ENCODE peak calls at places on chromosome 19, in nine cellular contexts. F is AG09309, V is OCI-LY7, I is cardiac fibroblast, B is thoracic aorta, Y is RWPE1, T is left lung, J is colonic mucosa, H is upper lobe of right lung. Z is an unnamed sample.

GRCh38 chr19:19406878-19407639 is 1.6 kb downstream of the GATAD2A start:
- DNase-seq in T (peak), I (peak), J (peak), Y (no peak), H (no peak), V (peak), F (no peak), B (no peak), Z (no peak)

GRCh38 chr19:50221087-50221486 is 17.7 kb downstream of the MYH14 start:
- DNase-seq in V (no peak), I (no peak), T (no peak), Y (no peak), H (no peak), F (no peak), B (no peak), J (no peak), Z (no peak)

GRCh38 chr19:12766051-12766521 is 9.3 kb downstream of the HOOK2 start:
- DNase-seq in V (peak), I (peak), F (no peak), T (peak), J (peak), B (no peak), Y (no peak), H (peak), Z (peak)

GRCh38 chr19:19860756-19861390 is 4.8 kb upstream of the ZNF253 start:
- DNase-seq in V (no peak), F (no peak), T (no peak), Y (no peak), B (no peak), H (no peak), I (no peak), J (no peak), Z (peak)

GRCh38 chr19:42250666-42251531 is 4.0 kb downstream of the ERF start:
- DNase-seq in T (no peak), F (no peak), Y (no peak), V (no peak), B (no peak), J (no peak), I (peak), H (peak), Z (no peak)

GRCh38 chr19:1247747-1248453 is 483 bp upstream of the MIDN start:
- DNase-seq in V (no peak), T (peak), J (peak), F (no peak), Y (no peak), H (peak), B (no peak), I (peak), Z (no peak)

GRCh38 chr19:56837892-56838679 is 2.4 kb downstream of the PEG3 start:
- DNase-seq in F (no peak), V (no peak), T (peak), B (peak), J (peak), Y (no peak), I (no peak), H (peak), Z (no peak)

GRCh38 chr19:35622750-35623149 is 6.1 kb upstream of the RBM42 start:
- DNase-seq in V (no peak), T (no peak), H (no peak), F (no peak), Y (no peak), B (no peak), I (no peak), J (no peak), Z (no peak)

GRCh38 chr19:10927691-10928562 is 512 bp downstream of the YIPF2 start:
- DNase-seq in J (no peak), V (no peak), T (no peak), B (no peak), F (no peak), I (no peak), Y (no peak), H (no peak), Z (no peak)

GRCh38 chr19:17149393-17150135 is 65.6 kb upstream of the USE1 start:
- DNase-seq in Y (no peak), J (peak), T (peak), B (no peak), I (no peak), F (no peak), H (no peak), V (no peak), Z (no peak)

GRCh38 chr19:53467138-53467502 is 413 bp upstream of the ZNF813 start:
- DNase-seq in J (no peak), T (peak), F (no peak), B (no peak), Y (no peak), H (no peak), I (no peak), V (no peak), Z (peak)

GRCh38 chr19:11025006-11025405 is 64.2 kb downstream of the SMARCA4 start:
- DNase-seq in V (no peak), T (no peak), Y (no peak), B (no peak), J (no peak), F (no peak), I (no peak), H (no peak), Z (no peak)

GRCh38 chr19:9565900-9566705 is 18.2 kb downstream of the ZNF121 start:
- DNase-seq in V (no peak), H (no peak), I (peak), F (no peak), T (no peak), Y (no peak), B (no peak), J (no peak), Z (no peak)

GRCh38 chr19:53903055-53903680 is 5.9 kb upstream of the CACNG7 start:
- DNase-seq in F (no peak), V (peak), H (no peak), J (peak), B (no peak), Y (peak), T (no peak), I (peak), Z (peak)

GRCh38 chr19:41223431-41224234 is 4.6 kb downstream of the AXL start:
- DNase-seq in I (peak), V (no peak), B (peak), Y (peak), H (no peak), J (no peak), T (peak), F (peak), Z (no peak)

DNA sequence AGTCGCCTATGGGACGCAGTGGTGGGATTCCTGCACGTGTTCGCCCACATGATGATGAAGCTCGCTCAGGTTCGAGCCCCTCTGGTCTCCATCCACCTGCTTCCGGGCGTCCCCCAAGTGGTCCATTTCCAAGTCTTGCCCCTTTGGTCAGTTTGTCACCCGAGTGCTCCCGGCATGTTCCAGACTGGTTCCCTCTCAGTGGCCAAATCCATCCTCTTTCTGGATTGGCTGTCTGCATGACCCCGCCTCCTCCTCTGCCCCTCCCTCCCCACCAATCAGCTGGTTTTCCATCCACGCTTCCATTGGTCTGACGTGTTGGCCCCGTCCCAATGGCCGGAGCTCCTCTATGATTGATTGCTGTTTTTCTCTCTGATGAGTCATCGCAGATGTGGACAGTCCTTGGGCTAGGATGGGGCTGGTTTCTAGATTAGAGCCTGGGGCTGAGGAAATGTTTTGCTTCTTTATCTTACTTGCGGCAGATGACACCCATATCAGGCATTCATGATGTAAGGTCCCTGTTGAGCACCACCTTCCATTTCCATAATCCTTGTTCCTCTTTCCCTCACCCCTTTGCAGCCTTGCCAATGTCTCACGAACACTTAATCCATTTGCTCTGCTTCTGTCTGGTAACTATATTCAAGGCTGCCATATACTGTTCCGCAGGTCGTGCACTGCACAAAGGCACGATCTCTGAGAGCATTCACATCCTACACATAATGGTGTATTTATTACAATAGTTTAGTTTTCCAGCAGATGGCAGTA is 73.8 kb downstream of the MAP4K1 start:
- DNase-seq in J (peak), F (peak), T (peak), Y (peak), V (peak), I (peak), B (peak), H (peak), Z (no peak)
- TF ChIP-seq CTCF in J (no peak), F (peak), T (no peak), Y (peak), V (no peak), I (no peak), B (peak), H (peak), Z (peak)

GRCh38 chr19:2354670-2355069 is 5.4 kb upstream of the TMPRSS9 start:
- DNase-seq in J (no peak), V (no peak), I (no peak), B (no peak), H (no peak), T (no peak), Y (no peak), F (no peak), Z (no peak)
- TF ChIP-seq CTCF in J (no peak), V (no peak), I (no peak), B (no peak), H (no peak), T (no peak), Y (no peak), F (no peak), Z (no peak)

GRCh38 chr19:45758921-45759320 is 10.1 kb downstream of the SIX5 start:
- DNase-seq in J (no peak), T (no peak), B (no peak), H (no peak), Y (no peak), V (no peak), F (no peak), I (no peak), Z (no peak)

GRCh38 chr19:45757696-45758095 is 11.4 kb downstream of the SIX5 start:
- DNase-seq in V (no peak), Y (no peak), B (no peak), F (no peak), H (no peak), I (no peak), J (no peak), T (no peak), Z (no peak)

GRCh38 chr19:45752639-45753038 is 16.4 kb downstream of the SIX5 start:
- DNase-seq in B (no peak), J (no peak), Y (peak), H (no peak), T (no peak), V (no peak), F (no peak), I (peak), Z (no peak)

GRCh38 chr19:45754323-45754722 is 14.7 kb downstream of the SIX5 start:
- DNase-seq in I (no peak), J (no peak), B (no peak), H (no peak), T (no peak), V (no peak), Y (no peak), F (no peak), Z (no peak)

GRCh38 chr19:45753548-45753947 is 15.5 kb downstream of the SIX5 start:
- DNase-seq in B (no peak), F (no peak), J (no peak), H (no peak), I (no peak), Y (no peak), T (no peak), V (peak), Z (no peak)
- TF ChIP-seq CTCF in B (no peak), F (no peak), J (no peak), H (no peak), I (no peak), Y (no peak), T (no peak), V (peak), Z (no peak)

GRCh38 chr19:8449830-8450229 is 5.1 kb downstream of the HNRNPM start:
- DNase-seq in T (no peak), I (no peak), J (no peak), H (no peak), Y (no peak), F (no peak), V (no peak), B (no peak), Z (no peak)

GRCh38 chr19:8441725-8442544 is 2.8 kb upstream of the HNRNPM start:
- DNase-seq in I (no peak), V (no peak), J (no peak), H (no peak), B (no peak), F (no peak), T (no peak), Y (no peak), Z (no peak)

GRCh38 chr19:8446055-8446709 is 1.4 kb downstream of the HNRNPM start:
- DNase-seq in Y (no peak), T (no peak), J (no peak), I (no peak), B (no peak), F (no peak), V (no peak), H (no peak), Z (no peak)

GRCh38 chr19:8445488-8446001 is 770 bp downstream of the HNRNPM start:
- DNase-seq in F (no peak), Y (peak), I (peak), V (peak), H (peak), J (peak), B (no peak), T (peak), Z (peak)

DNA sequence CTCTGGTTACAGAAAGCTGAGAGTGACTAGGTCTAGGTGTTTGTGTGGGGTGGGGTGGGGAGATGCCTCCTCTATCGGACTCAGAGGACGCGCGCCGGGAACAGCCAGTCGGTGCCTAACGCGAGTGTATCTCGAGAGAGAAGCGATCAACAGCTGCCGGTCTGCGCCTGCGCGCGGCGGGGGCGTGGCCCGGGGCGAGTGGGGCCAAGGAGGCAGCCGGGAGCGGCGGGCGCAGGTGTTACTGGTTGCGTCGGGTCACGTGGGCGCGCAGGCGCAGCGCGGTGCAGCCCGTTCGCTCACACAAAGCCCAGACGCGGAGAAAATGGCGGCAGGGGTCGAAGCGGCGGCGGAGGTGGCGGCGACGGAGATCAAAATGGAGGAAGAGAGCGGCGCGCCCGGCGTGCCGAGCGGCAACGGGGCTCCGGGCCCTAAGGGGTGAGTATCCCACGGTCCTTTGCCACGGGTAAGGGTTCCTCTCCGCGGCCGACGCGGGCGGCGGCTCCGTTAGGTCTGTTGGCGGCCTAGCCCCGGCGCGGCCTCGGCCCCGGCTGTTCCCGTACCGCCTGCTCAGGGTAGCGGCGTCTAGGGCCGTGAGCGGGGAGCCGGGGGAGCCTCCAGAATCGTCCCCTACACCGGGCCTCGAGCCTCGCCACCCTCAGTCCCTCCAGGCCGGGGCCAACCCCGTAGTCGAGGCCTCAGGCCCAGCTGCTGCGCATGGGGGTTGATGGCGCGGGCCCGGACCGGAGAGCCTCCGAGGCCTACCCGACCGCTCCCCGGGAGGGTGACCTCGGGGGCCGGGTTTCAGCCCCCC is at the start of gene HNRNPM:
- DNase-seq in F (peak), H (peak), V (peak), T (peak), J (peak), I (peak), B (peak), Y (peak), Z (peak)
- TF ChIP-seq CTCF in F (no peak), H (no peak), V (no peak), T (no peak), J (no peak), I (no peak), B (no peak), Y (no peak), Z (no peak)